ENCODE peak calls at places on chromosomes 3 and 15, in six cellular contexts. One of them, this sample, is unnamed.

GRCh38 chr3:170553788-170554620 is 31.9 kb downstream of the SLC7A14 start:
- DNase-seq in mammary epithelial cell: no peak
- DNase-seq in tibial artery: no peak
- DNase-seq in psoas muscle: no peak
- DNase-seq in cardiac fibroblast: peak; percentile 35
- DNase-seq in nephron progenitor cell: no peak
- DNase-seq in this sample: no peak

GRCh38 chr15:56496635-56497034 is 31.7 kb upstream of the MNS1 start:
- DNase-seq in mammary epithelial cell: peak; percentile 48
- DNase-seq in cardiac fibroblast: peak; percentile 89
- DNase-seq in psoas muscle: no peak
- DNase-seq in tibial artery: peak; percentile 23
- DNase-seq in nephron progenitor cell: no peak
- DNase-seq in this sample: no peak

GRCh38 chr15:87777054-87777498 is 479.5 kb downstream of the NTRK3 start:
- DNase-seq in psoas muscle: peak; percentile 20
- DNase-seq in tibial artery: peak; percentile 69
- DNase-seq in nephron progenitor cell: peak; percentile 30
- DNase-seq in mammary epithelial cell: peak; percentile 46
- DNase-seq in cardiac fibroblast: peak; percentile 80
- DNase-seq in this sample: no peak

GRCh38 chr3:58492385-58492970 is 582 bp downstream of the KCTD6 start:
- DNase-seq in tibial artery: no peak
- DNase-seq in cardiac fibroblast: no peak
- DNase-seq in psoas muscle: no peak
- DNase-seq in mammary epithelial cell: no peak
- DNase-seq in nephron progenitor cell: peak; percentile 49
- DNase-seq in this sample: no peak

GRCh38 chr3:44914936-44915335 is 40.5 kb downstream of the TGM4 start:
- DNase-seq in cardiac fibroblast: peak; percentile 22
- DNase-seq in tibial artery: no peak
- DNase-seq in nephron progenitor cell: no peak
- DNase-seq in mammary epithelial cell: no peak
- DNase-seq in psoas muscle: no peak
- DNase-seq in this sample: no peak

GRCh38 chr3:146536681-146537080 is 7.7 kb downstream of the PLSCR1 start:
- DNase-seq in tibial artery: no peak
- DNase-seq in psoas muscle: no peak
- DNase-seq in nephron progenitor cell: no peak
- DNase-seq in mammary epithelial cell: no peak
- DNase-seq in cardiac fibroblast: peak; percentile 29
- DNase-seq in this sample: no peak

GRCh38 chr15:51970132-51970817 is 1.3 kb downstream of the LEO1 start:
- DNase-seq in cardiac fibroblast: peak; percentile 9
- DNase-seq in psoas muscle: no peak
- DNase-seq in mammary epithelial cell: no peak
- DNase-seq in nephron progenitor cell: no peak
- DNase-seq in tibial artery: no peak
- DNase-seq in this sample: no peak

GRCh38 chr3:53842436-53843194 is 3.6 kb downstream of the CHDH start:
- DNase-seq in psoas muscle: no peak
- DNase-seq in nephron progenitor cell: no peak
- DNase-seq in cardiac fibroblast: peak; percentile 3
- DNase-seq in tibial artery: no peak
- DNase-seq in mammary epithelial cell: peak; percentile 90
- DNase-seq in this sample: peak; percentile 46

GRCh38 chr3:188358787-188359493 is 205.0 kb downstream of the LPP start:
- DNase-seq in mammary epithelial cell: no peak
- DNase-seq in cardiac fibroblast: no peak
- DNase-seq in psoas muscle: no peak
- DNase-seq in tibial artery: no peak
- DNase-seq in nephron progenitor cell: no peak
- DNase-seq in this sample: no peak

GRCh38 chr3:141366285-141367037 is 1.8 kb upstream of the ZBTB38 start:
- DNase-seq in mammary epithelial cell: peak; percentile 87
- DNase-seq in tibial artery: peak; percentile 33
- DNase-seq in cardiac fibroblast: peak; percentile 92
- DNase-seq in nephron progenitor cell: no peak
- DNase-seq in psoas muscle: peak; percentile 46
- DNase-seq in this sample: no peak

GRCh38 chr3:164679245-164679644 is 399.1 kb downstream of the SI start:
- DNase-seq in tibial artery: no peak
- DNase-seq in nephron progenitor cell: no peak
- DNase-seq in cardiac fibroblast: no peak
- DNase-seq in psoas muscle: no peak
- DNase-seq in mammary epithelial cell: no peak
- DNase-seq in this sample: no peak

GRCh38 chr3:152298393-152299242 is 29.9 kb downstream of the MBNL1 start:
- DNase-seq in nephron progenitor cell: no peak
- DNase-seq in cardiac fibroblast: peak; percentile 96
- DNase-seq in mammary epithelial cell: peak; percentile 89
- DNase-seq in tibial artery: peak; percentile 73
- DNase-seq in psoas muscle: peak; percentile 29
- DNase-seq in this sample: no peak

GRCh38 chr3:179958143-179958542 is 78.6 kb downstream of the PEX5L start:
- DNase-seq in mammary epithelial cell: no peak
- DNase-seq in nephron progenitor cell: no peak
- DNase-seq in cardiac fibroblast: no peak
- DNase-seq in psoas muscle: no peak
- DNase-seq in tibial artery: no peak
- DNase-seq in this sample: no peak

GRCh38 chr15:37100109-37100873 is at the start of gene MEIS2:
- DNase-seq in mammary epithelial cell: peak; percentile 87
- DNase-seq in tibial artery: peak; percentile 92
- DNase-seq in cardiac fibroblast: peak; percentile 92
- DNase-seq in nephron progenitor cell: peak; percentile 88
- DNase-seq in psoas muscle: peak; percentile 92
- DNase-seq in this sample: peak; percentile 78

GRCh38 chr3:42510325-42510724 is 7.9 kb downstream of the VIPR1 start:
- DNase-seq in cardiac fibroblast: no peak
- DNase-seq in nephron progenitor cell: no peak
- DNase-seq in tibial artery: no peak
- DNase-seq in psoas muscle: no peak
- DNase-seq in mammary epithelial cell: no peak
- DNase-seq in this sample: no peak

GRCh38 chr3:109922898-109923297 is 585.6 kb upstream of the DPPA4 start:
- DNase-seq in cardiac fibroblast: no peak
- DNase-seq in psoas muscle: no peak
- DNase-seq in tibial artery: no peak
- DNase-seq in mammary epithelial cell: no peak
- DNase-seq in nephron progenitor cell: no peak
- DNase-seq in this sample: no peak

GRCh38 chr3:52317601-52318000 is 1.5 kb downstream of the DNAH1 start:
- DNase-seq in cardiac fibroblast: peak; percentile 39
- DNase-seq in mammary epithelial cell: peak; percentile 33
- DNase-seq in tibial artery: no peak
- DNase-seq in psoas muscle: peak; percentile 60
- DNase-seq in nephron progenitor cell: peak; percentile 86
- DNase-seq in this sample: peak; percentile 45

GRCh38 chr3:37785718-37786117 is 76.0 kb upstream of the CTDSPL start:
- DNase-seq in cardiac fibroblast: no peak
- DNase-seq in tibial artery: no peak
- DNase-seq in nephron progenitor cell: no peak
- DNase-seq in mammary epithelial cell: no peak
- DNase-seq in psoas muscle: no peak
- DNase-seq in this sample: no peak

GRCh38 chr3:129554356-129555120 is 11.6 kb downstream of the H1-8 start:
- DNase-seq in psoas muscle: peak; percentile 11
- DNase-seq in cardiac fibroblast: no peak
- DNase-seq in mammary epithelial cell: no peak
- DNase-seq in nephron progenitor cell: no peak
- DNase-seq in tibial artery: no peak
- DNase-seq in this sample: no peak

GRCh38 chr3:134427400-134428111 is 53.3 kb upstream of the AMOTL2 start:
- DNase-seq in nephron progenitor cell: no peak
- DNase-seq in mammary epithelial cell: peak; percentile 97
- DNase-seq in cardiac fibroblast: peak; percentile 100
- DNase-seq in psoas muscle: peak; percentile 85
- DNase-seq in tibial artery: peak; percentile 37
- DNase-seq in this sample: no peak

GRCh38 chr3:182364723-182365650 is 428.3 kb upstream of the ATP11B start:
- DNase-seq in psoas muscle: peak; percentile 14
- DNase-seq in tibial artery: no peak
- DNase-seq in cardiac fibroblast: no peak
- DNase-seq in mammary epithelial cell: peak; percentile 99
- DNase-seq in nephron progenitor cell: no peak
- DNase-seq in this sample: no peak
- TF ChIP-seq CTCF in psoas muscle: no peak
- TF ChIP-seq CTCF in tibial artery: no peak
- TF ChIP-seq CTCF in cardiac fibroblast: no peak
- TF ChIP-seq CTCF in mammary epithelial cell: no peak
- TF ChIP-seq CTCF in nephron progenitor cell: no peak
- TF ChIP-seq CTCF in this sample: no peak

GRCh38 chr15:58115692-58116091 is 22.5 kb upstream of the AQP9 start:
- DNase-seq in psoas muscle: no peak
- DNase-seq in mammary epithelial cell: peak; percentile 56
- DNase-seq in nephron progenitor cell: no peak
- DNase-seq in cardiac fibroblast: peak; percentile 37
- DNase-seq in tibial artery: no peak
- DNase-seq in this sample: no peak
- TF ChIP-seq CTCF in psoas muscle: no peak
- TF ChIP-seq CTCF in mammary epithelial cell: peak; percentile 59
- TF ChIP-seq CTCF in nephron progenitor cell: no peak
- TF ChIP-seq CTCF in cardiac fibroblast: peak; percentile 31
- TF ChIP-seq CTCF in tibial artery: no peak
- TF ChIP-seq CTCF in this sample: no peak

DNA sequence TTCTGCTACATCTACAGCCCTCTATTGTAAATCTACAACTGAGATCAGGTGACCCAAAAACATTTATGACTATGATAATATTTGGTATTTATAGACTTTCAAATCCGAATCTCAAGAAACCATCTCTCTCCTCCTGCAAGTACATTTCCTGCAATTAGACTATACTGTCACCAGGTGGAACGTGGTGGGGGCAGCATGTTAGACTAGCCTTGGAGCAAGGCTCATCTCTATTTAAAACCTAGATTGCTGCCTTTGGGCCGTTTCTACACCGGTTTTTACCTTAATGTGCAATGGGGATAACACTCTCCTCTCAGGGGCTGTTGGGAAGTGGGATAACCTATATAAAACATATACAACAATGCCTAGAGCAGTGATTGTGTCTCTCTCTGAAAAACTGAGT is 3.8 kb upstream of the KATNBL1 start:
- DNase-seq in nephron progenitor cell: no peak
- DNase-seq in mammary epithelial cell: no peak
- DNase-seq in tibial artery: no peak
- DNase-seq in cardiac fibroblast: no peak
- DNase-seq in psoas muscle: no peak
- DNase-seq in this sample: no peak
- TF ChIP-seq CTCF in nephron progenitor cell: no peak
- TF ChIP-seq CTCF in mammary epithelial cell: no peak
- TF ChIP-seq CTCF in tibial artery: no peak
- TF ChIP-seq CTCF in cardiac fibroblast: peak; percentile 15
- TF ChIP-seq CTCF in psoas muscle: no peak
- TF ChIP-seq CTCF in this sample: no peak

GRCh38 chr15:57752426-57752825 is 45.9 kb downstream of the POLR2M start:
- DNase-seq in psoas muscle: no peak
- DNase-seq in mammary epithelial cell: no peak
- DNase-seq in cardiac fibroblast: no peak
- DNase-seq in nephron progenitor cell: peak; percentile 26
- DNase-seq in tibial artery: no peak
- DNase-seq in this sample: no peak
- TF ChIP-seq CTCF in psoas muscle: peak; percentile 7
- TF ChIP-seq CTCF in mammary epithelial cell: peak; percentile 11
- TF ChIP-seq CTCF in cardiac fibroblast: peak; percentile 27
- TF ChIP-seq CTCF in nephron progenitor cell: peak; percentile 42
- TF ChIP-seq CTCF in tibial artery: no peak
- TF ChIP-seq CTCF in this sample: no peak

GRCh38 chr3:16512435-16513140 is 911 bp downstream of the RFTN1 start:
- DNase-seq in tibial artery: peak; percentile 43
- DNase-seq in mammary epithelial cell: no peak
- DNase-seq in nephron progenitor cell: peak; percentile 20
- DNase-seq in psoas muscle: peak; percentile 41
- DNase-seq in cardiac fibroblast: peak; percentile 22
- DNase-seq in this sample: no peak
- TF ChIP-seq CTCF in tibial artery: no peak
- TF ChIP-seq CTCF in mammary epithelial cell: no peak
- TF ChIP-seq CTCF in nephron progenitor cell: no peak
- TF ChIP-seq CTCF in psoas muscle: no peak
- TF ChIP-seq CTCF in cardiac fibroblast: no peak
- TF ChIP-seq CTCF in this sample: no peak